ENCODE peak calls at places on chromosomes 7 and 10, in eight cellular contexts. Y is heart right ventricle, U is OCI-LY7, V is ascending aorta, Q is uterus, O is colonic mucosa, S is tibial artery, B is lung. K is an unnamed sample.

GRCh38 chr7:158753900-158754299 is 49.3 kb upstream of the NCAPG2 start:
- DNase-seq in Y (no peak), U (no peak), V (no peak), Q (no peak), O (no peak), S (no peak), B (no peak), K (no peak)

GRCh38 chr10:71694567-71694968 is 25.0 kb downstream of the C10orf105 start:
- DNase-seq in Y (peak; percentile 64), U (peak; percentile 95), V (no peak), Q (no peak), O (peak; percentile 39), S (no peak), B (peak; percentile 46), K (no peak)

GRCh38 chr7:87110778-87111177 is 41.5 kb upstream of the DMTF1 start:
- DNase-seq in Y (no peak), U (no peak), V (no peak), Q (no peak), O (no peak), S (no peak), B (no peak), K (no peak)

GRCh38 chr10:13351340-13351915 is 3.3 kb upstream of the SEPHS1 start:
- DNase-seq in Y (no peak), U (peak; percentile 47), V (no peak), Q (no peak), O (no peak), S (no peak), B (no peak), K (no peak)

GRCh38 chr7:141528399-141528798 is 22.8 kb upstream of the AGK start:
- DNase-seq in Y (no peak), U (no peak), V (no peak), Q (no peak), O (no peak), S (no peak), B (no peak), K (no peak)

GRCh38 chr7:41911792-41912191 is 208.9 kb upstream of the INHBA start:
- DNase-seq in Y (no peak), U (no peak), V (no peak), Q (no peak), O (no peak), S (no peak), B (no peak), K (no peak)

GRCh38 chr7:150953061-150953997 is 24.8 kb downstream of the KCNH2 start:
- DNase-seq in Y (no peak), U (no peak), V (no peak), Q (no peak), O (no peak), S (no peak), B (no peak), K (no peak)

GRCh38 chr7:70663680-70664079 is 468.3 kb upstream of the GALNT17 start:
- DNase-seq in Y (no peak), U (no peak), V (no peak), Q (no peak), O (no peak), S (no peak), B (no peak), K (no peak)

GRCh38 chr7:114944742-114945625 is 23.1 kb downstream of the MDFIC start:
- DNase-seq in Y (peak; percentile 76), U (no peak), V (no peak), Q (peak; percentile 86), O (peak; percentile 33), S (peak; percentile 81), B (peak; percentile 51), K (no peak)

GRCh38 chr7:265998-266850 is 23.7 kb upstream of the FOXL3 start:
- DNase-seq in Y (no peak), U (no peak), V (no peak), Q (no peak), O (no peak), S (no peak), B (no peak), K (no peak)

GRCh38 chr10:6300106-6300783 is 97.5 kb downstream of the PFKFB3 start:
- DNase-seq in Y (no peak), U (peak; percentile 89), V (no peak), Q (no peak), O (no peak), S (no peak), B (no peak), K (no peak)

GRCh38 chr10:6299743-6300105 is 97.0 kb downstream of the PFKFB3 start:
- DNase-seq in Y (no peak), U (no peak), V (no peak), Q (no peak), O (no peak), S (no peak), B (no peak), K (no peak)

GRCh38 chr10:6298428-6298827 is 95.7 kb downstream of the PFKFB3 start:
- DNase-seq in Y (no peak), U (no peak), V (no peak), Q (no peak), O (no peak), S (no peak), B (no peak), K (no peak)

GRCh38 chr10:6297951-6298381 is 95.2 kb downstream of the PFKFB3 start:
- DNase-seq in Y (no peak), U (no peak), V (no peak), Q (no peak), O (peak; percentile 55), S (peak; percentile 74), B (no peak), K (no peak)

GRCh38 chr10:6299234-6299633 is 96.5 kb downstream of the PFKFB3 start:
- DNase-seq in Y (no peak), U (no peak), V (no peak), Q (no peak), O (no peak), S (no peak), B (no peak), K (no peak)
- TF ChIP-seq CTCF in Y (no peak), U (no peak), V (no peak), Q (no peak), O (no peak), S (no peak), B (no peak), K (no peak)

GRCh38 chr7:30468791-30469190 is 9.8 kb downstream of the NOD1 start:
- DNase-seq in Y (no peak), U (no peak), V (no peak), Q (peak; percentile 57), O (no peak), S (no peak), B (no peak), K (no peak)

GRCh38 chr7:30470163-30470770 is 8.3 kb downstream of the NOD1 start:
- DNase-seq in Y (peak; percentile 54), U (no peak), V (no peak), Q (no peak), O (no peak), S (no peak), B (no peak), K (no peak)

GRCh38 chr7:30468041-30468440 is 10.5 kb downstream of the NOD1 start:
- DNase-seq in Y (no peak), U (peak; percentile 32), V (no peak), Q (no peak), O (no peak), S (no peak), B (no peak), K (no peak)

GRCh38 chr7:30470783-30471182 is 7.8 kb downstream of the NOD1 start:
- DNase-seq in Y (peak; percentile 76), U (no peak), V (no peak), Q (peak; percentile 68), O (peak; percentile 57), S (no peak), B (peak; percentile 85), K (no peak)

DNA sequence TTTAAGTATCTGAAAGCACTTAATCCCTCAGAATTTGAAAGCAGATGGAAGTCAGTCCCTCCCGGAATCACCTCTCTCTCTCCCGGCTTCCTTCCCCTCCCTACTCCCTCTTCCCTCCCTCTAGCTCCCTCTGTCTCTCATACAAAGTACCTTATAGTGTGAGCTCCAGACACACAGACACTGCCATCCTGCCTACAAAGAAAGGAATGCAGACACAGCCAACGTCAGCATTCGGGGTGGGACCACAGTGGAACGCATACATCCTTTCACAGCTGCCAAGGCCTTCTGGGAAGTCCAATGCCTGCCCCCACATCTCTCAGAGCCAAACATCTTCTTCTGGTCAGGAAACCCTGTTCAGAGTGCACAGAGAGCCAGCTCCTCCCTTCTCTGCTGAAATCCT is 9.3 kb downstream of the NOD1 start:
- DNase-seq in Y (peak; percentile 90), U (no peak), V (no peak), Q (peak; percentile 82), O (peak; percentile 67), S (peak; percentile 87), B (peak; percentile 85), K (peak; percentile 77)
- TF ChIP-seq CTCF in Y (peak; percentile 14), U (peak; percentile 11), V (no peak), Q (peak; percentile 29), O (peak; percentile 23), S (peak; percentile 35), B (peak; percentile 26), K (no peak)

GRCh38 chr7:137164251-137164650 is 179.3 kb downstream of the PTN start:
- DNase-seq in Y (no peak), U (no peak), V (no peak), Q (no peak), O (no peak), S (no peak), B (no peak), K (no peak)

GRCh38 chr7:137172105-137172590 is 171.4 kb downstream of the PTN start:
- DNase-seq in Y (no peak), U (no peak), V (no peak), Q (no peak), O (no peak), S (no peak), B (no peak), K (no peak)

GRCh38 chr7:137167609-137168008 is 175.9 kb downstream of the PTN start:
- DNase-seq in Y (no peak), U (no peak), V (no peak), Q (no peak), O (no peak), S (no peak), B (no peak), K (no peak)

GRCh38 chr7:137169282-137169698 is 174.2 kb downstream of the PTN start:
- DNase-seq in Y (peak; percentile 57), U (peak; percentile 3), V (no peak), Q (peak; percentile 59), O (peak; percentile 38), S (no peak), B (no peak), K (no peak)
- TF ChIP-seq CTCF in Y (peak; percentile 48), U (peak; percentile 51), V (peak; percentile 31), Q (peak; percentile 39), O (peak; percentile 32), S (peak; percentile 29), B (no peak), K (no peak)

GRCh38 chr7:157476201-157476600 is 139.4 kb downstream of the DNAJB6 start:
- DNase-seq in Y (no peak), U (no peak), V (no peak), Q (no peak), O (no peak), S (no peak), B (no peak), K (no peak)

GRCh38 chr7:157475601-157476000 is 138.8 kb downstream of the DNAJB6 start:
- DNase-seq in Y (no peak), U (no peak), V (no peak), Q (no peak), O (no peak), S (no peak), B (no peak), K (no peak)

GRCh38 chr7:157473051-157473569 is 136.3 kb downstream of the DNAJB6 start:
- DNase-seq in Y (no peak), U (no peak), V (no peak), Q (peak; percentile 2), O (no peak), S (no peak), B (no peak), K (no peak)

GRCh38 chr7:157475095-157475494 is 138.3 kb downstream of the DNAJB6 start:
- DNase-seq in Y (no peak), U (no peak), V (no peak), Q (no peak), O (no peak), S (no peak), B (no peak), K (no peak)

GRCh38 chr7:157474685-157475084 is 137.9 kb downstream of the DNAJB6 start:
- DNase-seq in Y (no peak), U (peak; percentile 45), V (no peak), Q (peak; percentile 7), O (peak; percentile 36), S (no peak), B (no peak), K (no peak)
- TF ChIP-seq CTCF in Y (no peak), U (peak; percentile 77), V (no peak), Q (no peak), O (peak; percentile 23), S (no peak), B (no peak), K (no peak)

K was measured in omental fat pad.